ENCODE peak calls at places on chromosome 6, in seven cellular contexts. I is SW 1271; F is choroid plexus epithelial cell; J is HFFc6; M is GM20000; B is naive thymus-derived CD8-positive, alpha-beta T cell; X is RKO. R is an unnamed sample.

GRCh38 chr6:81748946-81749345 is 3.5 kb downstream of the TENT5A start:
- DNase-seq in I (no peak), F (no peak), J (no peak), M (no peak), B (no peak), X (no peak), R (no peak)

GRCh38 chr6:143581835-143582480 is 70.4 kb upstream of the FUCA2 start:
- DNase-seq in I (no peak), F (peak), J (peak), M (no peak), B (no peak), X (no peak), R (no peak)

GRCh38 chr6:101434601-101435000 is 41.1 kb downstream of the GRIK2 start:
- DNase-seq in I (no peak), F (no peak), J (no peak), M (no peak), B (no peak), X (no peak), R (no peak)

GRCh38 chr6:140344149-140344913 is 969.9 kb upstream of the CITED2 start:
- DNase-seq in I (no peak), F (peak), J (peak), M (no peak), B (no peak), X (no peak), R (no peak)

GRCh38 chr6:15906393-15906976 is 222.4 kb upstream of the MYLIP start:
- DNase-seq in I (no peak), F (no peak), J (no peak), M (no peak), B (no peak), X (no peak), R (no peak)

GRCh38 chr6:29764422-29765196 is 41.4 kb downstream of the HLA-F start:
- DNase-seq in I (no peak), F (no peak), J (no peak), M (no peak), B (no peak), X (no peak), R (no peak)

GRCh38 chr6:642805-643204 is 14.1 kb downstream of the HUS1B start:
- DNase-seq in I (no peak), F (no peak), J (no peak), M (no peak), B (no peak), X (no peak), R (no peak)

GRCh38 chr6:112735129-112735528 is 388.0 kb downstream of the RFPL4B start:
- DNase-seq in I (no peak), F (no peak), J (no peak), M (no peak), B (no peak), X (no peak), R (no peak)

GRCh38 chr6:169046483-169047192 is 207.0 kb downstream of the THBS2 start:
- DNase-seq in I (no peak), F (peak), J (peak), M (no peak), B (no peak), X (peak), R (no peak)

GRCh38 chr6:151452750-151453427 is 963 bp upstream of the RMND1 start:
- DNase-seq in I (no peak), F (peak), J (peak), M (no peak), B (peak), X (peak), R (peak)

GRCh38 chr6:1917628-1918371 is 308.1 kb downstream of the FOXC1 start:
- DNase-seq in I (peak), F (peak), J (peak), M (no peak), B (no peak), X (peak), R (no peak)